ENCODE peak calls at places on chromosomes 1 and 21, in ten cellular contexts. G is adrenal gland; P is A673; D is CD4-positive, CD25-positive, alpha-beta regulatory T cell; O is left ventricle myocardium inferior; B is heart right ventricle; Q is IMR-90; J is transverse colon; Z is pancreas; L is CD8-positive, alpha-beta memory T cell. H is an unnamed sample. For H3K4me1, the result is how much of the 10 kb centered on the place peaks cover.

GRCh38 chr21:23384679-23385078 is 2222.6 kb downstream of the MRPL39 start:
- DNase-seq in Q (no peak), Z (no peak), O (no peak), P (no peak), B (no peak), L (no peak), D (no peak), J (no peak), G (no peak), H (no peak)

GRCh38 chr1:173438655-173439054 is 38.5 kb upstream of the PRDX6 start:
- DNase-seq in O (no peak), B (no peak), D (no peak), Q (no peak), P (no peak), J (no peak), Z (no peak), G (no peak), L (no peak), H (no peak)

GRCh38 chr1:31531177-31532000 is 44.9 kb upstream of the TINAGL1 start:
- DNase-seq in Q (peak), L (no peak), O (no peak), J (no peak), B (no peak), P (peak), Z (no peak), G (no peak), D (no peak), H (no peak)

GRCh38 chr1:86704972-86705632 is 726 bp downstream of the SH3GLB1 start:
- DNase-seq in B (peak), Z (peak), D (peak), L (peak), G (peak), P (peak), O (peak), Q (peak), J (peak), H (peak)

GRCh38 chr1:179142889-179143299 is 61.0 kb downstream of the TOR3A start:
- DNase-seq in Q (peak), Z (no peak), J (no peak), D (no peak), P (peak), G (no peak), O (no peak), L (no peak), B (no peak), H (no peak)

GRCh38 chr1:42966688-42967609 is 8.3 kb upstream of the SLC2A1 start:
- DNase-seq in Z (no peak), P (peak), G (peak), D (no peak), O (no peak), B (no peak), J (peak), L (no peak), Q (peak), H (no peak)

GRCh38 chr1:79929356-79929755 is 922.8 kb upstream of the ADGRL4 start:
- DNase-seq in J (no peak), L (no peak), B (no peak), G (no peak), Q (peak), D (no peak), P (no peak), Z (no peak), O (no peak), H (no peak)

GRCh38 chr1:16187748-16188401 is 24.6 kb downstream of the ARHGEF19 start:
- DNase-seq in D (peak), L (peak), Z (peak), B (peak), Q (peak), O (peak), G (peak), P (peak), J (peak), H (peak)

GRCh38 chr1:54474500-54475235 is 68.5 kb upstream of the SSBP3 start:
- DNase-seq in P (no peak), O (no peak), D (no peak), Z (no peak), G (no peak), Q (no peak), B (peak), J (peak), L (peak), H (no peak)

GRCh38 chr1:2594001-2594640 is 7.5 kb downstream of the PRXL2B start:
- DNase-seq in G (peak), L (no peak), B (peak), O (peak), P (peak), D (no peak), Q (no peak), J (peak), Z (peak), H (peak)

GRCh38 chr1:161071886-161072371 is 2.2 kb upstream of the ARHGAP30 start:
- DNase-seq in Q (no peak), G (peak), L (peak), P (no peak), B (peak), Z (peak), D (peak), O (peak), J (peak), H (no peak)

GRCh38 chr1:30882678-30883388 is 25.7 kb downstream of the SDC3 start:
- DNase-seq in B (no peak), O (no peak), Z (no peak), D (no peak), P (no peak), J (no peak), L (no peak), G (peak), Q (no peak), H (no peak)

GRCh38 chr1:223732993-223733798 is 20.9 kb downstream of the CAPN2 start:
- DNase-seq in B (peak), O (peak), P (no peak), Z (no peak), D (no peak), L (no peak), Q (peak), G (peak), J (no peak), H (no peak)

GRCh38 chr21:43608225-43608624 is 51.1 kb downstream of the HSF2BP start:
- DNase-seq in O (no peak), Q (peak), Z (no peak), G (no peak), J (no peak), D (no peak), B (no peak), L (no peak), P (no peak), H (no peak)
- H3K4me1 ChIP-seq in O (under half), Q (under half), Z (under half), G (under half), J (under half), D (under half), B (under half), L (under half), P (under half), H (under half)

DNA sequence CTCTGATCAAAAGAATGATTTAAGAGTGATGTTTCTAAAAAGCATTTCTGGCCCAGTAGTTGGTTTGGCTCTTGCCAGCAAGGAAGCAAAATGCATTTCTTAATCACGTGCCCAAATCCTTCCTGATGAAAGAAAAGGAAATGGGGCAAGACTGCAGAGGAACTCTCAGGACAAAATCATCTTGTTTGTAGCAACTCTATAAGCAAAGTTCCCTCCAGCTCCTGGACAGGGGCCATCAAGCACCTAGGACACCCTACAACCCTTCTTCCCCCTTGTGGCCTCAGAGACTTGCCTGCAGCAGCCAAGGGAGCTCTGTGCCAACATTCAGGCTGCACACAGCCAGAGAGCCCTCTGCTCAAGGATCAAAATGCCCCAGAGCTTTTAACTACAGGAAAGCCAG is 105.1 kb downstream of the KIAA0319L start:
- DNase-seq in G (peak), Q (peak), O (peak), B (peak), D (no peak), J (peak), L (no peak), Z (no peak), P (peak), H (peak)
- H3K27ac ChIP-seq in G (peak), Q (peak), O (peak), B (peak), D (no peak), J (peak), L (no peak), Z (peak), P (peak), H (peak)

GRCh38 chr21:25421327-25422028 is 185.8 kb downstream of the MRPL39 start:
- DNase-seq in O (no peak), J (peak), G (no peak), Z (no peak), L (peak), Q (peak), D (peak), P (peak), B (no peak), H (peak)
- H3K4me1 ChIP-seq in O (under half), J (under half), G (under half), Z (under half), L (under half), Q (under half), D (under half), P (under half), B (under half), H (under half)

DNA sequence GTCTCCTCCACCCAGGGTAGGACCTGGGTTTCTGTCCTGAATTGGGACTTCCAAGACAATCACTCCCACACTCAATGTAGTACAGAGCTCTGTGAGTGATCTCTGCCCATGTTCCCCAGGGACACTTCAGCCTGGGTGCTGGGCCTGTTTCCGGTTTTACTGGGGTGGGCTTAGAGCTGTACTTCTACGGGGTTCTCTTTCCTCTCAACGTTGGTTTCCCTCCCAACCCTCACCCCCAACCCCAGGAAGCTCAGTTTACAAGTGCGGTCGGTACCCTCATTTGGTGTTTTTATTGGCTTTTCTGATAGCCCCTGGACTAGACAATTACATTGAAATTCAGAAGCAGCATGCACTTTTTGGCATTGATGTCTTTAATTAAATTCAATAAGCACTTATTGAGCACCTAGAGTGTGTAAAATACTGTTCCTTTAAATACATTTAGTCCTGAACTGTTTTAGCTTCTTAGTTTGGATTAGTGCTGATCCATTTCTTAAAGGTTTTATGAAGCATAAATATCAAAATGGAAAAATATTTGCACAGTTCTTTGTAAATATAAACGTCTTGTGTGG is 541 bp upstream of the XPR1 start:
- DNase-seq in B (no peak), O (no peak), Z (no peak), G (no peak), P (peak), Q (no peak), D (no peak), J (no peak), L (no peak), H (no peak)
- H3K27ac ChIP-seq in B (peak), O (peak), Z (peak), G (no peak), P (no peak), Q (no peak), D (peak), J (peak), L (peak), H (peak)

GRCh38 chr1:151547119-151547899 is 7.2 kb downstream of the TUFT1 start:
- DNase-seq in B (no peak), L (no peak), D (no peak), Z (peak), G (peak), O (peak), P (peak), Q (peak), J (peak), H (peak)
- H3K4me1 ChIP-seq in B (under half), L (under half), D (under half), Z (under half), G (under half), O (under half), P (under half), Q (under half), J (under half), H (under half)

GRCh38 chr1:183025782-183026774 is 2.9 kb downstream of the LAMC1 start:
- DNase-seq in G (no peak), Q (peak), Z (no peak), B (no peak), P (peak), D (no peak), J (no peak), O (no peak), L (no peak), H (no peak)

GRCh38 chr1:183023146-183023600 is at the start of gene LAMC1:
- DNase-seq in J (peak), L (no peak), D (no peak), P (peak), G (peak), Q (peak), B (peak), O (peak), Z (peak), H (peak)

GRCh38 chr1:183022202-183023145 is 746 bp upstream of the LAMC1 start:
- DNase-seq in D (peak), Q (peak), G (peak), B (peak), L (no peak), P (peak), Z (peak), J (peak), O (peak), H (peak)

GRCh38 chr1:183023601-183024351 is 556 bp downstream of the LAMC1 start:
- DNase-seq in D (peak), Q (peak), J (peak), G (peak), L (no peak), O (peak), P (peak), B (peak), Z (peak), H (peak)

GRCh38 chr1:183024352-183025337 is 1.4 kb downstream of the LAMC1 start:
- DNase-seq in B (no peak), P (peak), J (no peak), Z (no peak), D (no peak), O (no peak), G (no peak), L (no peak), Q (no peak), H (no peak)
- H3K27ac ChIP-seq in B (peak), P (peak), J (peak), Z (peak), D (no peak), O (peak), G (peak), L (no peak), Q (peak), H (peak)

GRCh38 chr1:234840843-234841242 is 230.9 kb upstream of the IRF2BP2 start:
- DNase-seq in L (no peak), D (no peak), B (no peak), Z (no peak), J (no peak), G (no peak), O (no peak), Q (no peak), P (no peak), H (no peak)

GRCh38 chr1:234844479-234845031 is 234.6 kb upstream of the IRF2BP2 start:
- DNase-seq in J (no peak), Z (no peak), O (peak), P (no peak), G (no peak), B (no peak), L (no peak), Q (peak), D (peak), H (no peak)

GRCh38 chr1:234841710-234842231 is 231.8 kb upstream of the IRF2BP2 start:
- DNase-seq in G (peak), Q (peak), L (no peak), Z (peak), B (no peak), J (no peak), O (no peak), P (no peak), D (peak), H (no peak)

GRCh38 chr1:234845097-234845660 is 235.2 kb upstream of the IRF2BP2 start:
- DNase-seq in L (peak), P (no peak), O (no peak), G (no peak), Q (no peak), J (no peak), D (peak), Z (no peak), B (no peak), H (no peak)

DNA sequence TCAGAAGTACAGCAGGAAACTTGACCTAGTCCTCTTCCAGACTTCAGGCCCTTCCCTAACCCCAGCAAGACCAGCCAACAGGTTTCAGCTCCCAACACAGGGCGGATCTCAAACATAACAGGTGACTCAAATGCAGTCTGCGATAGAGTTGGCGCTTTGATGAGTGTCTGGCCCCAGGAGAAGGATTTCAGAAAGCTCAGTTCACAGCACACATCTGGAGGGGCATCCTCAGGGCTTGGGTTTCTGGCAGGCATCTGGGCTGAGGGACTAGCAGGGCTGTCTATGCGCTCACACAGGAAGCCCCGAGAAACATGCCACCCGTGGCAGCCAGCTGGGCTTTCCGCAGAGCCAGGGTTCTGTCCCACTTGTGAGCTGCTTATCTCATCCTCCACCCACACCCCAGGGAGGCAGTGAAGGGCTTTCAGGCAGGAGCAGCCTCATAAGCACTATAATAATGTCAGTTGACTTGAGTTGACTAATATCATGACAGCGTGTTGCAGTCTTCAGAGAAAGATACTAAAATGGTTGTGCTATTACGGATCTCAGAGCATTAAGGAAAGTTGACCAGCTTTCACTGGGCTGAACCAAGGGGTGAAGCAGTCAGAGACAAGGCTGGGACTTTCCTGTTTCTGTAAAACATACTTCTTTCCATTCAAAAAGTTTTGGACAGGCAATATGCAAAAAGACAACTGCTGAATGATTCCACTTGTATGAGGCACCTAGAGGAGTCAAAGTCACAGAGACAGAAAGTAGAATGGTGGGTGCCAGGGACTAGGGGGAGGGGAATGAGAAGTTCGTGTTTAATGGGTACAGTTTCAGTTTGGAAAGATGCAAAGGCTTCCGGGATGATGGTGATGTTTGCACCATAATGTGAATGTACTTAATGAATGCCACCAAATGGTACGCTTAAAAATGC is 233.0 kb upstream of the IRF2BP2 start:
- DNase-seq in G (no peak), O (peak), Z (no peak), L (peak), P (no peak), Q (peak), B (peak), J (no peak), D (peak), H (no peak)
- H3K4me1 ChIP-seq in G (under half), O (under half), Z (under half), L (half or more), P (under half), Q (under half), B (under half), J (under half), D (half or more), H (under half)

GRCh38 chr1:21891621-21892479 is 45.3 kb downstream of the HSPG2 start:
- DNase-seq in Z (no peak), B (no peak), O (no peak), L (no peak), Q (no peak), J (no peak), P (no peak), D (no peak), G (no peak), H (no peak)
- H3K27ac ChIP-seq in Z (no peak), B (peak), O (peak), L (no peak), Q (no peak), J (no peak), P (no peak), D (no peak), G (no peak), H (peak)

DNA sequence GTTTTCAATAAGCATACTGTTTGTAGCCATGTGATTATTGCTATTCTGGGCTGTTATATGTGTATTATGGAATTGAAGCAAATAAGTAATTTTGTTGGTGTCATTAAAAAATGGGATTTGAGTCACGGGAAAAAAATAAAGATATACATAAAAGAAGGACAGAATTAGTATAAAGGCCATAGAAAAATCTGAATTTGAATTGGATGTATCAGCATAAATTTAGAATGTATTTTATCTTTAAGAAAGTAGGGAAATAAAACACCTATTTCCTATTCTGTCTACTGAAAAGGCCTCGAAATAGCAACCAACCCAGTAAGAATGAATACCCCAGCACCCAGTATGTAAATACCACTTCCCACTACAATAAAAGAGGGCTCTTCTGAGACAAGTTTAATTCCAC is 185.9 kb downstream of the SLC45A1 start:
- DNase-seq in P (no peak), D (no peak), O (no peak), G (no peak), J (no peak), Q (no peak), Z (no peak), B (no peak), L (no peak), H (no peak)
- H3K4me1 ChIP-seq in P (under half), D (under half), O (under half), G (under half), J (under half), Q (under half), Z (under half), B (under half), L (under half), H (under half)

DNA sequence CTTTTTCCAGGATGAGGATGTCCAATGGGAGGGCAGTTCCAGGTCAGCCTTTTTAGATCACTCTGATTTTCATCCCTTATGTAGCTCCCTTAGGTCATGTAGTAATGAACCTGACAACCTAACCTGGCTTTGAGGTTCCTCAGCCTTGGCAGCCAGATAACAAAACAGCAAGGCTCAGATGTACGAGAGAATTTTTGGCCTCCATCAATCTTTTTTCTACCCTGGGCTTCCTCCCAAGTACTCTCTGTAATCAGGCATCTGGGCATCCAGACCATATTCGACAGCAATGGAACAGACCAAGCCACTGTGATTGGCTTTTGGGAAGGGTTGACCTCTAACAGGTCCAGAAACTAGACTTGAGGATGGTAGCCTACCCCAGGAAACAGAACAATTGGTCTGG is 38.6 kb downstream of the KCNH1 start:
- DNase-seq in Z (no peak), P (no peak), O (no peak), J (no peak), L (no peak), B (no peak), Q (no peak), G (no peak), D (no peak), H (no peak)
- H3K27ac ChIP-seq in Z (no peak), P (no peak), O (no peak), J (no peak), L (no peak), B (no peak), Q (no peak), G (no peak), D (no peak), H (no peak)

H was measured in tibial artery.